ENCODE peak calls at places on chromosomes 16 and 17, in four cellular contexts. L, G, V and Q are unnamed samples.

GRCh38 chr17:60615840-60616239 is 15.8 kb downstream of the PPM1D start:
- DNase-seq in L (no peak), G (no peak), V (no peak), Q (no peak)

GRCh38 chr16:13348416-13348815 is 447.0 kb downstream of the SHISA9 start:
- DNase-seq in L (no peak), G (no peak), V (no peak), Q (no peak)

GRCh38 chr17:40251576-40251975 is 32.5 kb downstream of the WIPF2 start:
- DNase-seq in L (no peak), G (no peak), V (peak), Q (no peak)

GRCh38 chr16:85330694-85331188 is 218.5 kb upstream of the CIBAR2 start:
- DNase-seq in L (no peak), G (no peak), V (peak), Q (peak)

GRCh38 chr17:39513915-39514314 is 52.6 kb downstream of the CDK12 start:
- DNase-seq in L (no peak), G (no peak), V (no peak), Q (no peak)

GRCh38 chr17:41814195-41814594 is 1.4 kb downstream of the FKBP10 start:
- DNase-seq in L (no peak), G (no peak), V (no peak), Q (no peak)

GRCh38 chr16:89084814-89085612 is 8.6 kb upstream of the ACSF3 start:
- DNase-seq in L (no peak), G (no peak), V (no peak), Q (no peak)

GRCh38 chr17:9266769-9267168 is 245.5 kb downstream of the NTN1 start:
- DNase-seq in L (no peak), G (no peak), V (no peak), Q (no peak)

GRCh38 chr16:85552980-85553435 is 60.1 kb upstream of the GSE1 start:
- DNase-seq in L (no peak), G (no peak), V (no peak), Q (no peak)

GRCh38 chr16:2084688-2085625 is 37.2 kb downstream of the TSC2 start:
- DNase-seq in L (no peak), G (no peak), V (no peak), Q (no peak)

GRCh38 chr16:66322174-66322573 is 44.3 kb upstream of the CDH5 start:
- DNase-seq in L (no peak), G (no peak), V (peak), Q (no peak)

GRCh38 chr16:81647527-81647926 is 131.6 kb upstream of the PLCG2 start:
- DNase-seq in L (no peak), G (no peak), V (no peak), Q (no peak)

GRCh38 chr17:1908699-1909309 is 79.0 kb downstream of the RPA1 start:
- DNase-seq in L (no peak), G (peak), V (peak), Q (peak)

GRCh38 chr16:9258423-9259051 is 167.1 kb downstream of the HAPSTR1 start:
- DNase-seq in L (no peak), G (peak), V (no peak), Q (peak)

GRCh38 chr17:21301593-21302550 is 17.4 kb downstream of the MAP2K3 start:
- DNase-seq in L (no peak), G (no peak), V (no peak), Q (no peak)